ENCODE peak calls at places on chromosome 22, in four cellular contexts. N is HCEC 1CT, M is endothelial cell of umbilical vein, Z is HS-27A. S is an unnamed sample.

GRCh38 chr22:40019100-40019499 is 24.3 kb downstream of the FAM83F start:
- DNase-seq in Z (no peak), M (no peak), N (no peak), S (peak; percentile 64)

GRCh38 chr22:24727218-24727851 is 47.2 kb downstream of the PIWIL3 start:
- DNase-seq in M (peak; percentile 98), Z (peak; percentile 76), N (peak; percentile 78), S (peak; percentile 62)

GRCh38 chr22:23834830-23835772 is 3.7 kb downstream of the DERL3 start:
- DNase-seq in M (no peak), N (no peak), Z (no peak), S (no peak)

GRCh38 chr22:38302906-38303305 is 14.3 kb downstream of the CSNK1E start:
- DNase-seq in M (no peak), Z (no peak), N (no peak), S (no peak)

GRCh38 chr22:49404576-49405199 is 423.0 kb downstream of the BRD1 start:
- DNase-seq in N (no peak), Z (no peak), M (no peak), S (peak; percentile 34)

GRCh38 chr22:32828150-32828549 is 26.6 kb downstream of the TIMP3 start:
- DNase-seq in N (no peak), Z (no peak), M (no peak), S (no peak)

GRCh38 chr22:25053153-25053805 is 100.8 kb downstream of the KIAA1671 start:
- DNase-seq in M (peak; percentile 44), N (no peak), Z (no peak), S (no peak)

GRCh38 chr22:50032941-50033601 is 20.5 kb upstream of the IL17REL start:
- DNase-seq in M (no peak), Z (no peak), N (no peak), S (no peak)

GRCh38 chr22:49462795-49463194 is 364.9 kb downstream of the BRD1 start:
- DNase-seq in Z (no peak), N (no peak), M (no peak), S (no peak)

S was measured in ureter.